ENCODE peak calls at places on chromosomes 11 and 22, in four cellular contexts. One of them, this sample, is unnamed.

GRCh38 chr11:30322826-30323710 is at the start of gene ARL14EP:
- DNase-seq in H9: peak; percentile 96
- DNase-seq in IMR-90: peak; percentile 96
- DNase-seq in mesenchymal stem cell: peak; percentile 95
- DNase-seq in this sample: peak; percentile 98

GRCh38 chr11:34669458-34669857 is 48.6 kb downstream of the EHF start:
- DNase-seq in H9: no peak
- DNase-seq in IMR-90: peak; percentile 35
- DNase-seq in mesenchymal stem cell: no peak
- DNase-seq in this sample: no peak

GRCh38 chr11:118171274-118172062 is 5.0 kb downstream of the SCN2B start:
- DNase-seq in H9: peak; percentile 83
- DNase-seq in IMR-90: peak; percentile 36
- DNase-seq in mesenchymal stem cell: peak; percentile 53
- DNase-seq in this sample: peak; percentile 83

GRCh38 chr11:80441821-80442220 is 1001.0 kb upstream of the TENM4 start:
- DNase-seq in H9: no peak
- DNase-seq in IMR-90: peak; percentile 5
- DNase-seq in mesenchymal stem cell: peak; percentile 33
- DNase-seq in this sample: no peak

GRCh38 chr11:116533186-116533825 is 239.5 kb downstream of the BUD13 start:
- DNase-seq in H9: no peak
- DNase-seq in IMR-90: no peak
- DNase-seq in mesenchymal stem cell: no peak
- DNase-seq in this sample: peak; percentile 23

GRCh38 chr11:28132541-28132940 is 24.4 kb downstream of the METTL15 start:
- DNase-seq in H9: no peak
- DNase-seq in IMR-90: peak; percentile 41
- DNase-seq in mesenchymal stem cell: no peak
- DNase-seq in this sample: no peak

GRCh38 chr11:111302298-111302697 is 4.0 kb downstream of the POU2AF3 start:
- DNase-seq in H9: no peak
- DNase-seq in IMR-90: no peak
- DNase-seq in mesenchymal stem cell: no peak
- DNase-seq in this sample: no peak

GRCh38 chr11:95089620-95090542 is at the start of gene ENDOD1:
- DNase-seq in H9: peak; percentile 83
- DNase-seq in IMR-90: peak; percentile 74
- DNase-seq in mesenchymal stem cell: peak; percentile 82
- DNase-seq in this sample: peak; percentile 88

GRCh38 chr11:10438451-10438850 is 16.6 kb upstream of the AMPD3 start:
- DNase-seq in H9: no peak
- DNase-seq in IMR-90: peak; percentile 65
- DNase-seq in mesenchymal stem cell: no peak
- DNase-seq in this sample: peak; percentile 31

GRCh38 chr22:28346308-28346707 is 333.3 kb downstream of the TTC28 start:
- DNase-seq in H9: no peak
- DNase-seq in IMR-90: no peak
- DNase-seq in mesenchymal stem cell: no peak
- DNase-seq in this sample: no peak

GRCh38 chr11:58004664-58005063 is 19.0 kb upstream of the OR9Q1 start:
- DNase-seq in H9: no peak
- DNase-seq in IMR-90: no peak
- DNase-seq in mesenchymal stem cell: no peak
- DNase-seq in this sample: peak; percentile 13

GRCh38 chr22:36486619-36487384 is 5.4 kb upstream of the TXN2 start:
- DNase-seq in H9: peak; percentile 73
- DNase-seq in IMR-90: peak; percentile 68
- DNase-seq in mesenchymal stem cell: peak; percentile 80
- DNase-seq in this sample: peak; percentile 73

GRCh38 chr22:17969732-17970131 is 54.6 kb downstream of the MICAL3 start:
- DNase-seq in H9: no peak
- DNase-seq in IMR-90: peak; percentile 99
- DNase-seq in mesenchymal stem cell: peak; percentile 95
- DNase-seq in this sample: peak; percentile 76

GRCh38 chr11:131668867-131669780 is 298.7 kb downstream of the NTM start:
- DNase-seq in H9: peak; percentile 77
- DNase-seq in IMR-90: peak; percentile 16
- DNase-seq in mesenchymal stem cell: peak; percentile 54
- DNase-seq in this sample: peak; percentile 81

GRCh38 chr22:27115816-27116256 is 458.4 kb downstream of the MIAT start:
- DNase-seq in H9: no peak
- DNase-seq in IMR-90: peak; percentile 87
- DNase-seq in mesenchymal stem cell: peak; percentile 75
- DNase-seq in this sample: peak; percentile 93

GRCh38 chr22:20080776-20081654 is 974 bp downstream of the DGCR8 start:
- DNase-seq in H9: peak; percentile 56
- DNase-seq in IMR-90: peak; percentile 67
- DNase-seq in mesenchymal stem cell: peak; percentile 83
- DNase-seq in this sample: peak; percentile 82

GRCh38 chr22:44928711-44929347 is 81.0 kb downstream of the PHF21B start:
- DNase-seq in H9: no peak
- DNase-seq in IMR-90: no peak
- DNase-seq in mesenchymal stem cell: no peak
- DNase-seq in this sample: no peak

GRCh38 chr11:128335729-128336128 is 251.6 kb downstream of the ETS1 start:
- DNase-seq in H9: no peak
- DNase-seq in IMR-90: no peak
- DNase-seq in mesenchymal stem cell: no peak
- DNase-seq in this sample: no peak

GRCh38 chr11:11027271-11027670 is 169.4 kb upstream of the ZBED5 start:
- DNase-seq in H9: no peak
- DNase-seq in IMR-90: peak; percentile 85
- DNase-seq in mesenchymal stem cell: peak; percentile 58
- DNase-seq in this sample: no peak

GRCh38 chr11:64489831-64490441 is 101.1 kb upstream of the SLC22A12 start:
- DNase-seq in H9: peak; percentile 78
- DNase-seq in IMR-90: peak; percentile 7
- DNase-seq in mesenchymal stem cell: peak; percentile 14
- DNase-seq in this sample: peak; percentile 62

GRCh38 chr11:23226331-23226909 is 366.1 kb upstream of the CCDC179 start:
- DNase-seq in H9: no peak
- DNase-seq in IMR-90: peak; percentile 77
- DNase-seq in mesenchymal stem cell: peak; percentile 53
- DNase-seq in this sample: no peak

GRCh38 chr22:44012172-44012571 is 11.9 kb upstream of the PARVB start:
- DNase-seq in H9: no peak
- DNase-seq in IMR-90: no peak
- DNase-seq in mesenchymal stem cell: no peak
- DNase-seq in this sample: no peak

GRCh38 chr11:128903248-128904041 is 12.3 kb downstream of the KCNJ5 start:
- DNase-seq in H9: peak; percentile 60
- DNase-seq in IMR-90: peak; percentile 59
- DNase-seq in mesenchymal stem cell: no peak
- DNase-seq in this sample: peak; percentile 95

GRCh38 chr22:44080936-44081853 is 57.1 kb downstream of the PARVB start:
- DNase-seq in H9: peak; percentile 81
- DNase-seq in IMR-90: peak; percentile 68
- DNase-seq in mesenchymal stem cell: peak; percentile 68
- DNase-seq in this sample: peak; percentile 77

GRCh38 chr22:25027552-25027951 is 75.0 kb downstream of the KIAA1671 start:
- DNase-seq in H9: no peak
- DNase-seq in IMR-90: no peak
- DNase-seq in mesenchymal stem cell: peak; percentile 41
- DNase-seq in this sample: peak; percentile 79

GRCh38 chr11:12127206-12127898 is 17.0 kb downstream of the MICAL2 start:
- DNase-seq in H9: no peak
- DNase-seq in IMR-90: no peak
- DNase-seq in mesenchymal stem cell: no peak
- DNase-seq in this sample: no peak

GRCh38 chr11:12129227-12129626 is 18.8 kb downstream of the MICAL2 start:
- DNase-seq in H9: no peak
- DNase-seq in IMR-90: no peak
- DNase-seq in mesenchymal stem cell: no peak
- DNase-seq in this sample: no peak

GRCh38 chr11:12126352-12127019 is 16.1 kb downstream of the MICAL2 start:
- DNase-seq in H9: no peak
- DNase-seq in IMR-90: peak; percentile 93
- DNase-seq in mesenchymal stem cell: peak; percentile 94
- DNase-seq in this sample: no peak

GRCh38 chr11:12130180-12130980 is 20.0 kb downstream of the MICAL2 start:
- DNase-seq in H9: no peak
- DNase-seq in IMR-90: no peak
- DNase-seq in mesenchymal stem cell: no peak
- DNase-seq in this sample: no peak

DNA sequence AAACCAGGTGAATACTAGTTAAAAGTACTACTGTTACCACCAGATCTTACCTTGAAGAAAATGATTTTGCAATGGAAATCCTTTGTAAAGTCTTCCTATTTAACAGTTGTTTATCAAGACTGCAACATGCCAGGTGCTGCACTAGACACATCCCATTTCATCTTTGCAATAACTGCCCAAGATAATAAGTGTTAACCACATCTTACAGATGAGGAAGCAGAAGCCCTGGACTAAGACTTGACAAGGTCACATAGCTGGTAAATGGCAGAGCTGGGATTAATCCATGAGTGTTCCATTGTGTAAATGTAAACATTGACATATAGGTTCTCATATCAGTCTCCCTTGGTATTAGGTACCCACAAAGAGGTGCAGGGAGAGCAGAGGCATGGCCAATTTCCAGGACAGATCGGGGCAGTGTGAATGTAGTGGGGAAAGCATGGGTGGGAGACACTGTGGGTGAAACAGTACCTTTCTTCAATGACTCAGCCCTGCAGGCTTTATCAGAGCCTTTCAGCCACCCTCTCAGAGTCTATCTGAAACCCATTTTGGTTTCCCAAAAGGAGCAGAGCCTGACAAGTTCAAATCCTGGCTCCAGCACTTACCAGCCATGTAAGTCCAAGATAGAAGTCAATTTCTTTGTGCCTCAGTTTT is 17.9 kb downstream of the MICAL2 start:
- DNase-seq in H9: no peak
- DNase-seq in IMR-90: no peak
- DNase-seq in mesenchymal stem cell: no peak
- DNase-seq in this sample: no peak
- H2BK5ac ChIP-seq in H9: no peak overlapping the region
- H2BK5ac ChIP-seq in IMR-90: peak overlapping the region; percentile 61
- H2BK5ac ChIP-seq in mesenchymal stem cell: no peak overlapping the region
- H2BK5ac ChIP-seq in this sample: no peak overlapping the region

DNA sequence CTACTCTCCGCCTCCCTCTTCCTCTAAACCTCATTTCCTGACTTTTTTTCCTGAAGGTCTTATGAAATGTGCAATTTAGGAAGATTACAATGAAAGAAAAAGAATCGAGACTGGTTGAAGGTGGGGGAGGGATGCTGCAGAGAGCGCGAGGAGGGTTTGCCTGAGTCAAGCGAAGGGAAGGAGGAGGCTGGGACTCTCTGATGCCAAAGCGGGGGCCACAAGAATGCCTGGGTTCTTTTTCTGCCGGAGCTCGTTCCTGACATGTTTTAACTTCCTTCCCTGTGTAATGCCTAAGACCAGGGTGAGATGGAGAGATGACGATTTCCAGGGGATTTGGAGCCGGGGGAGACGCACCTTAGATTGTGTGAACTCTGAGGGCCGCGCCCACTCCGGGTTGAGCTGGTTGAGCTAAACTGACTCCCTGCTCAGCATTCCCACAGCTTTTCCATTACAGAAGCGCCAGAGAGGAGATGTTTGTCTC is 270.5 kb upstream of the SORL1-AS1 start:
- DNase-seq in H9: peak; percentile 47
- DNase-seq in IMR-90: no peak
- DNase-seq in mesenchymal stem cell: no peak
- DNase-seq in this sample: peak; percentile 50
- H3K4me2 ChIP-seq in H9: peak overlapping the region; percentile 70
- H3K4me2 ChIP-seq in IMR-90: peak overlapping the region; percentile 84
- H3K4me2 ChIP-seq in mesenchymal stem cell: peak overlapping the region; percentile 75
- H3K4me2 ChIP-seq in this sample: peak overlapping the region; percentile 66

GRCh38 chr11:2748061-2748813 is 48.4 kb upstream of the KCNQ1OT1 start:
- DNase-seq in H9: no peak
- DNase-seq in IMR-90: no peak
- DNase-seq in mesenchymal stem cell: no peak
- DNase-seq in this sample: no peak

GRCh38 chr11:2746401-2747230 is 46.8 kb upstream of the KCNQ1OT1 start:
- DNase-seq in H9: no peak
- DNase-seq in IMR-90: no peak
- DNase-seq in mesenchymal stem cell: no peak
- DNase-seq in this sample: no peak

GRCh38 chr11:2745511-2745910 is 45.7 kb upstream of the KCNQ1OT1 start:
- DNase-seq in H9: no peak
- DNase-seq in IMR-90: no peak
- DNase-seq in mesenchymal stem cell: no peak
- DNase-seq in this sample: no peak

GRCh38 chr11:2748814-2749554 is 49.2 kb upstream of the KCNQ1OT1 start:
- DNase-seq in H9: no peak
- DNase-seq in IMR-90: no peak
- DNase-seq in mesenchymal stem cell: no peak
- DNase-seq in this sample: no peak

DNA sequence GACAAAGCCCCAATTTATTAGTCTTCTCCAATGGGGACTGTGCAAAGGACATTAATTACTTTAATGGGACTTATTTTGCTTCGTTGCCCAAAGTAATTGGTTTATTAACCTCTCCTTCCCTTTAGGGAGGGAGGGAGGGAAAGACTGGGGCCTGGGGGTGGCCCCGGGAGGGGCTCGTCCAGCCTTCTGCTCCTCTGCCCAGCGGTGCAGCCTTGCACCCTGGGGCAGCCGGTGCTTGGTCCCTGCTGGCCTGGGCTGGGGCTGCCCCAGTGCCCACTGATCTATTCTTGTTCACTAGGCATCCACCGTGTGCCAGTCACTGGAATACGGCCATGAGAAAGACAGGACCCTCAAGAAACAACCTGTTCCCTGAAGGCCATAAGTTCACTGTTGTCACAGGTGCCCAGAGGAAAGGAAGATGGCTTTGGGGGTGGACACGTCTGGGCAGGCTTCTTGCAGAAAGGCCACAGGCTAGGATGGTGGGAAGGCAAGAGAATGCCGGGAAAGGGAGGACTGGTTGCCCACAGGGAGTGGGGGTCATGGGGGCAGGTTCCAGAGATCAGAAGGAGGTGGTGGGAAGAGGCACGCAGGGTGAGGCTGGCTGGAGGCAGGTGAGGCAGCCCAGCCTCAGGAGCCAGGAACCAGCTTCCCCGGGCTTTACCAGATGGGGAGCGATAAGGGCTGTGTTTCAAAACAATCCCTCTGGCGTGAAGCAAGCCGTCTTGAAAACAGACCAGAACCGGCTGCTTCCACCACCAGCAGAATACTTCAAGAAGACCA is 47.6 kb upstream of the KCNQ1OT1 start:
- DNase-seq in H9: no peak
- DNase-seq in IMR-90: no peak
- DNase-seq in mesenchymal stem cell: no peak
- DNase-seq in this sample: no peak
- H2BK5ac ChIP-seq in H9: no peak overlapping the region
- H2BK5ac ChIP-seq in IMR-90: no peak overlapping the region
- H2BK5ac ChIP-seq in mesenchymal stem cell: no peak overlapping the region
- H2BK5ac ChIP-seq in this sample: no peak overlapping the region

DNA sequence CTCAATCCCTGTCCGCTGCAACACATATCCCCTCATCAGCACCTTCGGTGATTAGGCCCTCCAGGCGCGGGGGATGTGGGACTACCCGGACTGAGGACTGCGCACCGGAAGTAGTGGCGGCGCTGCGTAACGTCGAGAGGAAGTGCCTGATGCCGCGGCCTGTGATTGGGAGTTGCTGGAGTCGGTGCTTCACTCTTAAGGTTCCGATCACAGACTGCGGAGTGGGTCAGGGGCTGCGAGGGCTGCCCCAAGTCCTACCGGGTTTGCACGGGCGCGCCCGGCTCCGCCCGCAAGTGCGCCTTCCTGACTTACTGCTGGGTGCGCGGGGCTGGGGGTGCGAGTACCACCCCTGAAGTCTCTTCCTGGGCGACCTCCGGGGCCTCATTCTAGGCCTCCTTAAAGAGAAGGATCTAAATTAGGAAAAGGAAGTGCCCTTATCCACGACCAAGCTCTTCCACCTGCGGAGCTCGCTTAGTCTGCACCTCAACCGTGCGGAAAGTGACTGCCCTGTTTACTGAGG is at the start of gene ALKBH3:
- DNase-seq in H9: peak; percentile 94
- DNase-seq in IMR-90: peak; percentile 95
- DNase-seq in mesenchymal stem cell: peak; percentile 87
- DNase-seq in this sample: peak; percentile 94
- H3K4me2 ChIP-seq in H9: peak within 1 kb of the TSS; percentile 72
- H3K4me2 ChIP-seq in IMR-90: peak within 1 kb of the TSS; percentile 93
- H3K4me2 ChIP-seq in mesenchymal stem cell: peak within 1 kb of the TSS; percentile 69
- H3K4me2 ChIP-seq in this sample: peak within 1 kb of the TSS; percentile 91

This sample was measured in mesendoderm.